ENCODE peak calls at places on chromosome 19, in nine cellular contexts. One of them, this sample, is unnamed.

GRCh38 chr19:45564131-45564780 is 20.3 kb downstream of the OPA3 start:
- DNase-seq in stimulated activated CD4-positive, alpha-beta T cell treated with anti-CD3 and anti-CD28 coated beads, TNF-alpha, amount 100 ng/mL, for 4 hours: no peak
- DNase-seq in AG09309: no peak
- DNase-seq in mucosa of descending colon: no peak
- DNase-seq in memory B cell: no peak
- DNase-seq in CD8-positive, alpha-beta T cell: no peak
- DNase-seq in NCI-H1436: no peak
- DNase-seq in left ventricle myocardium inferior: no peak
- DNase-seq in lung microvascular endothelial cell: no peak
- DNase-seq in this sample: no peak

GRCh38 chr19:1251503-1252220 is 3.3 kb downstream of the MIDN start:
- DNase-seq in memory B cell: no peak
- DNase-seq in stimulated activated CD4-positive, alpha-beta T cell treated with anti-CD3 and anti-CD28 coated beads, TNF-alpha, amount 100 ng/mL, for 4 hours: no peak
- DNase-seq in CD8-positive, alpha-beta T cell: no peak
- DNase-seq in left ventricle myocardium inferior: peak; percentile 84
- DNase-seq in NCI-H1436: peak; percentile 49
- DNase-seq in mucosa of descending colon: no peak
- DNase-seq in AG09309: no peak
- DNase-seq in lung microvascular endothelial cell: peak; percentile 42
- DNase-seq in this sample: peak; percentile 69

GRCh38 chr19:1284979-1285736 is 515 bp upstream of the EFNA2 start:
- DNase-seq in left ventricle myocardium inferior: no peak
- DNase-seq in CD8-positive, alpha-beta T cell: no peak
- DNase-seq in NCI-H1436: no peak
- DNase-seq in stimulated activated CD4-positive, alpha-beta T cell treated with anti-CD3 and anti-CD28 coated beads, TNF-alpha, amount 100 ng/mL, for 4 hours: no peak
- DNase-seq in AG09309: no peak
- DNase-seq in mucosa of descending colon: no peak
- DNase-seq in memory B cell: no peak
- DNase-seq in lung microvascular endothelial cell: no peak
- DNase-seq in this sample: no peak

GRCh38 chr19:29785955-29786589 is 25.7 kb upstream of the CCNE1 start:
- DNase-seq in memory B cell: no peak
- DNase-seq in CD8-positive, alpha-beta T cell: no peak
- DNase-seq in left ventricle myocardium inferior: no peak
- DNase-seq in AG09309: no peak
- DNase-seq in mucosa of descending colon: no peak
- DNase-seq in stimulated activated CD4-positive, alpha-beta T cell treated with anti-CD3 and anti-CD28 coated beads, TNF-alpha, amount 100 ng/mL, for 4 hours: no peak
- DNase-seq in NCI-H1436: no peak
- DNase-seq in lung microvascular endothelial cell: no peak
- DNase-seq in this sample: no peak

GRCh38 chr19:48551437-48552302 is at the start of gene SULT2B1:
- DNase-seq in CD8-positive, alpha-beta T cell: no peak
- DNase-seq in NCI-H1436: peak; percentile 86
- DNase-seq in stimulated activated CD4-positive, alpha-beta T cell treated with anti-CD3 and anti-CD28 coated beads, TNF-alpha, amount 100 ng/mL, for 4 hours: no peak
- DNase-seq in lung microvascular endothelial cell: no peak
- DNase-seq in AG09309: no peak
- DNase-seq in memory B cell: no peak
- DNase-seq in mucosa of descending colon: peak; percentile 88
- DNase-seq in left ventricle myocardium inferior: no peak
- DNase-seq in this sample: no peak

GRCh38 chr19:2253106-2254051 is 2.8 kb downstream of the JSRP1 start:
- DNase-seq in left ventricle myocardium inferior: no peak
- DNase-seq in NCI-H1436: no peak
- DNase-seq in AG09309: no peak
- DNase-seq in mucosa of descending colon: no peak
- DNase-seq in CD8-positive, alpha-beta T cell: no peak
- DNase-seq in memory B cell: no peak
- DNase-seq in stimulated activated CD4-positive, alpha-beta T cell treated with anti-CD3 and anti-CD28 coated beads, TNF-alpha, amount 100 ng/mL, for 4 hours: no peak
- DNase-seq in lung microvascular endothelial cell: no peak
- DNase-seq in this sample: peak; percentile 55

GRCh38 chr19:12247644-12248222 is 47.0 kb downstream of the ZNF44 start:
- DNase-seq in NCI-H1436: no peak
- DNase-seq in lung microvascular endothelial cell: no peak
- DNase-seq in stimulated activated CD4-positive, alpha-beta T cell treated with anti-CD3 and anti-CD28 coated beads, TNF-alpha, amount 100 ng/mL, for 4 hours: no peak
- DNase-seq in CD8-positive, alpha-beta T cell: no peak
- DNase-seq in memory B cell: no peak
- DNase-seq in mucosa of descending colon: no peak
- DNase-seq in AG09309: no peak
- DNase-seq in left ventricle myocardium inferior: no peak
- DNase-seq in this sample: no peak

GRCh38 chr19:8569066-8569761 is 8.0 kb downstream of the MYO1F start:
- DNase-seq in mucosa of descending colon: peak; percentile 60
- DNase-seq in stimulated activated CD4-positive, alpha-beta T cell treated with anti-CD3 and anti-CD28 coated beads, TNF-alpha, amount 100 ng/mL, for 4 hours: no peak
- DNase-seq in lung microvascular endothelial cell: no peak
- DNase-seq in memory B cell: no peak
- DNase-seq in left ventricle myocardium inferior: peak; percentile 38
- DNase-seq in NCI-H1436: no peak
- DNase-seq in AG09309: peak; percentile 90
- DNase-seq in CD8-positive, alpha-beta T cell: peak; percentile 33
- DNase-seq in this sample: peak; percentile 75

GRCh38 chr19:610801-611505 is 21.3 kb downstream of the HCN2 start:
- DNase-seq in mucosa of descending colon: peak; percentile 27
- DNase-seq in AG09309: no peak
- DNase-seq in memory B cell: no peak
- DNase-seq in left ventricle myocardium inferior: peak; percentile 69
- DNase-seq in CD8-positive, alpha-beta T cell: no peak
- DNase-seq in NCI-H1436: peak; percentile 56
- DNase-seq in lung microvascular endothelial cell: peak; percentile 29
- DNase-seq in stimulated activated CD4-positive, alpha-beta T cell treated with anti-CD3 and anti-CD28 coated beads, TNF-alpha, amount 100 ng/mL, for 4 hours: peak; percentile 39
- DNase-seq in this sample: peak; percentile 83